ENCODE peak calls at places on chromosomes 4 and X, in four cellular contexts. V is A549, F is NT2/D1, I is gastrocnemius medialis. B is an unnamed sample.

GRCh38 chrX:35886135-35886534 is 33.4 kb upstream of the CFAP47 start:
- DNase-seq in V (no peak), F (no peak), I (no peak), B (no peak)

GRCh38 chr4:59685626-59686025 is 1514.5 kb upstream of the ADGRL3 start:
- DNase-seq in V (no peak), F (no peak), I (no peak), B (no peak)

GRCh38 chrX:24619647-24620046 is 27.5 kb downstream of the PCYT1B start:
- DNase-seq in V (peak), F (no peak), I (no peak), B (no peak)

GRCh38 chr4:170008376-170008775 is 17.8 kb downstream of the MFAP3L start:
- DNase-seq in V (peak), F (no peak), I (no peak), B (no peak)

GRCh38 chr4:152778656-152779512 is 646 bp downstream of the TIGD4 start:
- DNase-seq in V (peak), F (no peak), I (peak), B (no peak)

GRCh38 chr4:1619151-1619672 is 64.9 kb downstream of the FAM53A start:
- DNase-seq in V (no peak), F (no peak), I (no peak), B (no peak)

GRCh38 chr4:170214101-170214500 is 124.3 kb upstream of the AADAT start:
- DNase-seq in V (no peak), F (no peak), I (no peak), B (no peak)

GRCh38 chrX:151982217-151982616 is 7.7 kb upstream of the GABRE start:
- DNase-seq in V (peak), F (no peak), I (no peak), B (no peak)

GRCh38 chrX:150856101-150856500 is 42.4 kb downstream of the CD99L2 start:
- DNase-seq in V (no peak), F (no peak), I (no peak), B (no peak)

GRCh38 chr4:184548651-184549341 is 74.4 kb upstream of the IRF2 start:
- DNase-seq in V (no peak), F (no peak), I (no peak), B (no peak)

GRCh38 chr4:52107336-52107735 is 56.2 kb downstream of the SPATA18 start:
- DNase-seq in V (no peak), F (no peak), I (no peak), B (no peak)

GRCh38 chrX:46803140-46803539 is 33.7 kb upstream of the RP2 start:
- DNase-seq in V (peak), F (no peak), I (no peak), B (no peak)

GRCh38 chr4:45629717-45630116 is 494.1 kb downstream of the GABRG1 start:
- DNase-seq in V (no peak), F (no peak), I (no peak), B (no peak)

GRCh38 chrX:134933248-134933647 is 57.5 kb upstream of the SMIM10 start:
- DNase-seq in V (no peak), F (no peak), I (no peak), B (no peak)

GRCh38 chrX:18654873-18655836 is 16.8 kb downstream of the RS1 start:
- DNase-seq in V (no peak), F (no peak), I (no peak), B (no peak)

GRCh38 chr4:186953601-186954260 is 230.1 kb upstream of the FAT1 start:
- DNase-seq in V (no peak), F (no peak), I (peak), B (no peak)

GRCh38 chr4:1246901-1247810 is 1.8 kb downstream of the CTBP1 start:
- DNase-seq in V (no peak), F (no peak), I (no peak), B (no peak)

GRCh38 chr4:165563851-165564250 is 185.0 kb downstream of the CPE start:
- DNase-seq in V (no peak), F (no peak), I (no peak), B (no peak)

GRCh38 chr4:70902577-70903281 is 560 bp downstream of the MOB1B start:
- DNase-seq in V (peak), F (no peak), I (no peak), B (no peak)

GRCh38 chr4:113289736-113290135 is 240.3 kb downstream of the ANK2 start:
- DNase-seq in V (no peak), F (no peak), I (no peak), B (no peak)

GRCh38 chr4:13706130-13706529 is 78.6 kb upstream of the BOD1L1 start:
- DNase-seq in V (no peak), F (no peak), I (no peak), B (no peak)

GRCh38 chr4:55008166-55009056 is 117.0 kb downstream of the KDR start:
- DNase-seq in V (no peak), F (no peak), I (no peak), B (no peak)

GRCh38 chrX:55008571-55009358 is 8.6 kb downstream of the APEX2 start:
- DNase-seq in V (peak), F (no peak), I (peak), B (no peak)

DNA sequence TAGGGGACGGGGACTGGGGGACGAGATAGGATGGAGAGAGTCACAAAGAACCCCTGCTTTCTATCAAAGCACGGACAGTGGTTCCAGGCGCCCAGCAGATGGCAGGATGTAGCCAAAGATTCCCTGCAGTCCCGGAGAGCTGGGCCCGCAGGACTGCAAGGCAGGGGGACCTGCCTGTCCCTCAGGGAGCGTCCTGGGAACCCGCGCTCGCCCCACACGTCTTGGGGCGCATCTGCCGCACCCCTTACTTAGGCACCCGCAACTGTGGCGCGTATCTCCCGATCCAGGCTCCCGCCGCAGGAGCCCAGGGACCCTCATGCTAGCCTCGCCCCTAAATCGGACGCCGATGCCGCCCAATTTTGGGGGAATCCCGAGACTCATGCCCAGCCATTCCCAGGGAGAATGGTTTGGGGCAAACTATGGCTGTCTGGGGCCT is 742 bp upstream of the STK32B start:
- DNase-seq in V (peak), F (peak), I (peak), B (no peak)
- H3K4me3 ChIP-seq in V (peak), F (peak), I (peak), B (peak)

GRCh38 chr4:56656346-56656643 is 24.8 kb downstream of the HOPX start:
- DNase-seq in V (no peak), F (no peak), I (no peak), B (no peak)

GRCh38 chr4:56655627-56656345 is 25.3 kb downstream of the HOPX start:
- DNase-seq in V (no peak), F (no peak), I (no peak), B (no peak)

GRCh38 chr4:56653461-56654237 is 27.4 kb downstream of the HOPX start:
- DNase-seq in V (no peak), F (no peak), I (no peak), B (no peak)

GRCh38 chr4:56655209-56655626 is 25.9 kb downstream of the HOPX start:
- DNase-seq in V (no peak), F (no peak), I (peak), B (no peak)

DNA sequence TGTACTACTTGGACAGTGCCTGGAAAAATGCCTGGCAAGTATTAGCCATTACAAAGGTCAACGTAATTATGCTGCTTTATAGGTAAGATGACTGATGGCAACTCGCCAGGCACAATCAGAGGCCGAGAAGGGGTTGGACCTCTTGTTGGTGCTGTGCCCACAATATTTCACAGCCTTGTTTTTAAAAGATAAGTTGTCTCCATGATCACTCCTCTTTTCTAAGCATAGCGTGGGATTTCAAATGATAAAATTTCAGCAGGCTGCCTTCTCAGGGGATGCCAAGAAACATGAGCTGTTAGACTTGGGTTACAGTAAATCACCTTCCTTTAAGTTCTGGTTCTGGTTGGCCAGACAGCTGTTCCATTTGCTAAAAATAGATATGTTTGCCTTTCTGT is 26.9 kb downstream of the HOPX start:
- DNase-seq in V (no peak), F (no peak), I (peak), B (no peak)
- H3K4me3 ChIP-seq in V (no peak), F (no peak), I (no peak), B (no peak)

GRCh38 chrX:22538581-22538980 is 265.9 kb downstream of the CBLL2 start:
- DNase-seq in V (no peak), F (no peak), I (no peak), B (no peak)
- H3K4me3 ChIP-seq in V (no peak), F (no peak), I (no peak), B (no peak)

GRCh38 chr4:6878451-6879059 is 31.1 kb upstream of the TBC1D14 start:
- DNase-seq in V (no peak), F (no peak), I (no peak), B (no peak)

GRCh38 chr4:6873792-6874461 is 35.7 kb upstream of the TBC1D14 start:
- DNase-seq in V (peak), F (peak), I (peak), B (no peak)

GRCh38 chr4:6875431-6875831 is 34.2 kb upstream of the TBC1D14 start:
- DNase-seq in V (no peak), F (no peak), I (peak), B (no peak)

GRCh38 chr4:6877070-6877469 is 32.6 kb upstream of the TBC1D14 start:
- DNase-seq in V (no peak), F (no peak), I (no peak), B (no peak)

DNA sequence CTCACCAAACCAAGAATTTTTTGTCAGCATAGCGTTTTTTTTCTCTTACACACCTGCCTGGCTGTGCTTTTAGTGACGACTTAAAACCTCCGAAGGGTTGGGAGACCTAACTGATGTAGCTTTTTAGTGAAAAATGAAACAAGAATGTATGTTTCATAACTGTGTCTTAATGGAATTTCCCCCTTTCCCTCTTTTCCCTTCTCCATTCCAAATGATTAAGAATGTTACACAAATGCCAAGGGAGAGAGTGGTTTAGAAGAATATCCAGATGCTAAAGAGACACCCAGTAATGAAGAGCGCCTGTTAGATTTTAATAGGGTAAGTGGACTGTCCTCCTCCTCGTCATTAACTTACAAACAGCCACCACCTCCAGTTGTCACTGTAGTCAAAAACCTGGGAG is 33.2 kb upstream of the TBC1D14 start:
- DNase-seq in V (no peak), F (no peak), I (no peak), B (no peak)
- H3K4me3 ChIP-seq in V (no peak), F (no peak), I (no peak), B (no peak)

DNA sequence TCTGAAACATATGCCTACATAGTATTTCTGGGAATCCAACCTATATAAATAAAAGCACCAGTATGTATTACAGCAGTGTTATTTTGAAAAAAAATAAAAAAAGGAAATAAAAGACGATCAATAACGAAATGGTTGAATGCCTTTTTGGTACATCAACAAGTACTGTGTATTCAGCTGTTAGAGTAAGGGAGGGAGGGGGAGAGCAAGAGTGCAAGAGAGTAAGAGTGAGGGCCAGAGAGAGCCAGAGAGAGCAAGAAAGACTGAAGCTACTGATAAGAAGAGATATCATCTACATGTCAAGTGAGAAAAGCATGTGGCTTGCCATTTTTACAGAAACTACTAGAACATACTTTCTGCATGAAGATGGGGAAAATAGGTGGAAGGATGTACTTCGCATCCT is 1.8 kb downstream of the SPIN4 start:
- DNase-seq in V (no peak), F (no peak), I (no peak), B (no peak)
- H3K4me3 ChIP-seq in V (no peak), F (peak), I (no peak), B (no peak)

DNA sequence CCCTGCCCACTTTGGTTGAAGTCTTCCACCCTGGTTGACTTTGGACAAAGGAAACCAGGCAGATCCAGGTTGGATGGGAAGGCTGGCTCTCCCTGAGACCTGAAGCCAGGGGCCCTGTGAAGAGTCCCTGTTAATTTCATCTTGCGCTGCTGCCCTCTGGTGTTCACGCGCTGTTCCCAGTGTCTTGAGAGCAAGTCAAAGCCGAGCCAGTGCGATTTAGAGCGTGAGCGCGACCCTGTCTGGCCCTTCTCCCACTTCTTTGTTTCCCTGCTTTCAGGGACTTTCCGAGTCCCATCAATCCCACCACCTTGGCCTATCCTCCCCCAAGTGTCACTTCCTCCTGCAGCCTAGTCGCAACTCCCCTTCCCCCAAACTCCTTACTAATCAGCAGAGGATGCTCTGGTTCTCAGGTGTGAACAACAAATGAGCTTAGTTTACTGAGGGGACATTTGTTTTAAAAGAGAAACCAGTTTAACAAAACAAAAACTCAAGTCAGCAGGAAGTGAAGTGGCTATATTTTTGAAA is 25.8 kb upstream of the CHRNA9 start:
- DNase-seq in V (peak), F (peak), I (peak), B (peak)
- H3K4me3 ChIP-seq in V (no peak), F (no peak), I (no peak), B (no peak)

GRCh38 chr4:102344955-102345794 is at the start of gene SLC39A8:
- DNase-seq in V (peak), F (peak), I (peak), B (no peak)
- H3K4me3 ChIP-seq in V (peak), F (peak), I (peak), B (peak)

GRCh38 chr4:74446896-74447295 is 2.0 kb downstream of the AREG start:
- DNase-seq in V (no peak), F (no peak), I (no peak), B (no peak)

GRCh38 chr4:74449571-74450297 is 4.8 kb downstream of the AREG start:
- DNase-seq in V (peak), F (no peak), I (no peak), B (no peak)

GRCh38 chr4:74447636-74448233 is 2.8 kb downstream of the AREG start:
- DNase-seq in V (no peak), F (no peak), I (no peak), B (no peak)

GRCh38 chr4:74444891-74445642 is at the start of gene AREG:
- DNase-seq in V (peak), F (peak), I (peak), B (no peak)

DNA sequence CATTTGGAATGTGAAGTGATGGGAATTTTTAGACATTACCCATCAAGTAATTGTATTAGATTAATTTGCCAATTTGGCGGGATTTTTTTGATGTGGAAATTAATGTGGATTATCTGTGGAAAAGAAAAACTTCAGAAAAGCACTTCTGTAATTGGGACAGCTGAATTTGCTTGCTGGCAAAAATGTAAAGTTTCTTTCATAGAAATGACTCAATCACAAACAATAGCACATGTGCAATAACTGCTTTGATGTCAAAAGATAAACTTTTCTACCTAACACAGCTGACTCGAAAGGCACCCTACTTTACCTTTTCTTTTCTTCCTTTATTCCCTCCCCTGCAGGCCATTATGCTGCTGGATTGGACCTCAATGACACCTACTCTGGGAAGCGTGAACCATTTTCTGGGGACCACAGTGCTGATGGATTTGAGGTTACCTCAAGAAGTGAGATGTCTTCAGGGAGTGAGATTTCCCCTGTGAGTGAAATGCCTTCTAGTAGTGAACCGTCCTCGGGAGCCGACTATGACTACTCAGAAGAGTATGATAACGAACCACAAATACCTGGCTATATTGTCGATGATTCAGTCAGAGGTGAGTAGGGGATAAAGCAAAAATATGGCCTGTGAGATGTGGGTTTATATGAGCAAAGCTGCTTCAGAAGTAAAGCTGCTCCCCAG is 1.4 kb downstream of the AREG start:
- DNase-seq in V (no peak), F (no peak), I (no peak), B (no peak)
- H3K4me3 ChIP-seq in V (peak), F (no peak), I (no peak), B (no peak)